ENCODE peak calls at places on chromosomes 2 and 18, in eight cellular contexts. One of them, this sample, is unnamed.

GRCh38 chr18:67599277-67599676 is 82.8 kb upstream of the DSEL start:
- DNase-seq in fibroblast of pulmonary artery: peak; percentile 42
- DNase-seq in HCT116: no peak
- DNase-seq in Peyer's patch: no peak
- DNase-seq in A549: no peak
- DNase-seq in A673: peak; percentile 25
- DNase-seq in tibial artery: no peak
- DNase-seq in skeletal muscle cell: peak; percentile 28
- DNase-seq in this sample: no peak

GRCh38 chr2:238841542-238842181 is 6.2 kb upstream of the TWIST2 start:
- DNase-seq in fibroblast of pulmonary artery: peak; percentile 18
- DNase-seq in HCT116: no peak
- DNase-seq in Peyer's patch: no peak
- DNase-seq in A549: no peak
- DNase-seq in A673: peak; percentile 54
- DNase-seq in tibial artery: no peak
- DNase-seq in skeletal muscle cell: no peak
- DNase-seq in this sample: no peak

GRCh38 chr18:76328145-76328544 is 166.9 kb downstream of the ZNF516 start:
- DNase-seq in fibroblast of pulmonary artery: no peak
- DNase-seq in HCT116: no peak
- DNase-seq in Peyer's patch: no peak
- DNase-seq in A549: no peak
- DNase-seq in A673: no peak
- DNase-seq in tibial artery: no peak
- DNase-seq in skeletal muscle cell: no peak
- DNase-seq in this sample: no peak

GRCh38 chr2:217988014-217988839 is 14.6 kb downstream of the TNS1 start:
- DNase-seq in fibroblast of pulmonary artery: peak; percentile 80
- DNase-seq in HCT116: peak; percentile 78
- DNase-seq in Peyer's patch: peak; percentile 71
- DNase-seq in A549: peak; percentile 61
- DNase-seq in A673: peak; percentile 73
- DNase-seq in tibial artery: peak; percentile 87
- DNase-seq in skeletal muscle cell: no peak
- DNase-seq in this sample: peak; percentile 14

GRCh38 chr2:47401789-47402554 is 984 bp upstream of the MSH2 start:
- DNase-seq in fibroblast of pulmonary artery: no peak
- DNase-seq in HCT116: no peak
- DNase-seq in Peyer's patch: no peak
- DNase-seq in A549: no peak
- DNase-seq in A673: no peak
- DNase-seq in tibial artery: no peak
- DNase-seq in skeletal muscle cell: no peak
- DNase-seq in this sample: no peak

GRCh38 chr2:30278419-30278818 is 47.1 kb downstream of the LBH start:
- DNase-seq in fibroblast of pulmonary artery: no peak
- DNase-seq in HCT116: no peak
- DNase-seq in Peyer's patch: no peak
- DNase-seq in A549: no peak
- DNase-seq in A673: no peak
- DNase-seq in tibial artery: no peak
- DNase-seq in skeletal muscle cell: no peak
- DNase-seq in this sample: no peak

GRCh38 chr2:219344756-219345458 is 12.4 kb upstream of the RESP18 start:
- DNase-seq in fibroblast of pulmonary artery: peak; percentile 66
- DNase-seq in HCT116: no peak
- DNase-seq in Peyer's patch: no peak
- DNase-seq in A549: no peak
- DNase-seq in A673: peak; percentile 15
- DNase-seq in tibial artery: peak; percentile 77
- DNase-seq in skeletal muscle cell: no peak
- DNase-seq in this sample: no peak

GRCh38 chr2:189709761-189710160 is 35.3 kb downstream of the ANKAR start:
- DNase-seq in fibroblast of pulmonary artery: no peak
- DNase-seq in HCT116: no peak
- DNase-seq in Peyer's patch: no peak
- DNase-seq in A549: no peak
- DNase-seq in A673: no peak
- DNase-seq in tibial artery: no peak
- DNase-seq in skeletal muscle cell: no peak
- DNase-seq in this sample: no peak

GRCh38 chr2:229330952-229331351 is 59.9 kb upstream of the PID1 start:
- DNase-seq in fibroblast of pulmonary artery: no peak
- DNase-seq in HCT116: no peak
- DNase-seq in Peyer's patch: no peak
- DNase-seq in A549: no peak
- DNase-seq in A673: no peak
- DNase-seq in tibial artery: peak; percentile 48
- DNase-seq in skeletal muscle cell: no peak
- DNase-seq in this sample: no peak

GRCh38 chr2:24831736-24832421 is 38.7 kb downstream of the CENPO start:
- DNase-seq in fibroblast of pulmonary artery: no peak
- DNase-seq in HCT116: no peak
- DNase-seq in Peyer's patch: peak; percentile 44
- DNase-seq in A549: no peak
- DNase-seq in A673: no peak
- DNase-seq in tibial artery: no peak
- DNase-seq in skeletal muscle cell: no peak
- DNase-seq in this sample: no peak

GRCh38 chr2:177983183-177983788 is 89.3 kb downstream of the PDE11A start:
- DNase-seq in fibroblast of pulmonary artery: peak; percentile 67
- DNase-seq in HCT116: peak; percentile 34
- DNase-seq in Peyer's patch: no peak
- DNase-seq in A549: peak; percentile 48
- DNase-seq in A673: peak; percentile 73
- DNase-seq in tibial artery: no peak
- DNase-seq in skeletal muscle cell: no peak
- DNase-seq in this sample: no peak

GRCh38 chr2:144942516-144943256 is 422.8 kb upstream of the ZEB2 start:
- DNase-seq in fibroblast of pulmonary artery: peak; percentile 75
- DNase-seq in HCT116: no peak
- DNase-seq in Peyer's patch: peak; percentile 61
- DNase-seq in A549: peak; percentile 26
- DNase-seq in A673: peak; percentile 55
- DNase-seq in tibial artery: no peak
- DNase-seq in skeletal muscle cell: no peak
- DNase-seq in this sample: no peak

GRCh38 chr18:2223394-2223793 is 347.9 kb downstream of the METTL4 start:
- DNase-seq in fibroblast of pulmonary artery: peak; percentile 71
- DNase-seq in HCT116: no peak
- DNase-seq in Peyer's patch: no peak
- DNase-seq in A549: no peak
- DNase-seq in A673: no peak
- DNase-seq in tibial artery: no peak
- DNase-seq in skeletal muscle cell: no peak
- DNase-seq in this sample: no peak

GRCh38 chr2:186594001-186594722 is 4.3 kb downstream of the ITGAV start:
- DNase-seq in fibroblast of pulmonary artery: no peak
- DNase-seq in HCT116: no peak
- DNase-seq in Peyer's patch: no peak
- DNase-seq in A549: no peak
- DNase-seq in A673: no peak
- DNase-seq in tibial artery: no peak
- DNase-seq in skeletal muscle cell: no peak
- DNase-seq in this sample: no peak

GRCh38 chr2:48249093-48249492 is 280.9 kb upstream of the STON1 start:
- DNase-seq in fibroblast of pulmonary artery: peak; percentile 53
- DNase-seq in HCT116: no peak
- DNase-seq in Peyer's patch: no peak
- DNase-seq in A549: no peak
- DNase-seq in A673: no peak
- DNase-seq in tibial artery: no peak
- DNase-seq in skeletal muscle cell: peak; percentile 23
- DNase-seq in this sample: no peak

GRCh38 chr18:31402026-31402373 is 25.4 kb downstream of the DSG4 start:
- DNase-seq in fibroblast of pulmonary artery: no peak
- DNase-seq in HCT116: no peak
- DNase-seq in Peyer's patch: no peak
- DNase-seq in A549: no peak
- DNase-seq in A673: no peak
- DNase-seq in tibial artery: no peak
- DNase-seq in skeletal muscle cell: no peak
- DNase-seq in this sample: no peak

GRCh38 chr2:83160571-83160970 is 1298.5 kb downstream of the SUCLG1 start:
- DNase-seq in fibroblast of pulmonary artery: no peak
- DNase-seq in HCT116: no peak
- DNase-seq in Peyer's patch: no peak
- DNase-seq in A549: no peak
- DNase-seq in A673: no peak
- DNase-seq in tibial artery: no peak
- DNase-seq in skeletal muscle cell: no peak
- DNase-seq in this sample: no peak

GRCh38 chr2:33272001-33272400 is 204.4 kb upstream of the RASGRP3 start:
- DNase-seq in fibroblast of pulmonary artery: no peak
- DNase-seq in HCT116: no peak
- DNase-seq in Peyer's patch: no peak
- DNase-seq in A549: no peak
- DNase-seq in A673: no peak
- DNase-seq in tibial artery: no peak
- DNase-seq in skeletal muscle cell: no peak
- DNase-seq in this sample: peak; percentile 10

GRCh38 chr2:35946431-35946991 is 409.1 kb upstream of the CRIM1 start:
- DNase-seq in fibroblast of pulmonary artery: no peak
- DNase-seq in HCT116: no peak
- DNase-seq in Peyer's patch: no peak
- DNase-seq in A549: no peak
- DNase-seq in A673: no peak
- DNase-seq in tibial artery: no peak
- DNase-seq in skeletal muscle cell: no peak
- DNase-seq in this sample: no peak

GRCh38 chr2:47040662-47041061 is 114.4 kb downstream of the STPG4 start:
- DNase-seq in fibroblast of pulmonary artery: no peak
- DNase-seq in HCT116: no peak
- DNase-seq in Peyer's patch: no peak
- DNase-seq in A549: no peak
- DNase-seq in A673: no peak
- DNase-seq in tibial artery: no peak
- DNase-seq in skeletal muscle cell: no peak
- DNase-seq in this sample: no peak

GRCh38 chr2:148022882-148023281 is 2.0 kb downstream of the MBD5 start:
- DNase-seq in fibroblast of pulmonary artery: no peak
- DNase-seq in HCT116: no peak
- DNase-seq in Peyer's patch: no peak
- DNase-seq in A549: no peak
- DNase-seq in A673: no peak
- DNase-seq in tibial artery: no peak
- DNase-seq in skeletal muscle cell: no peak
- DNase-seq in this sample: no peak
- H3K4me3 ChIP-seq in fibroblast of pulmonary artery: peak overlapping the region; percentile 95
- H3K4me3 ChIP-seq in HCT116: no peak overlapping the region
- H3K4me3 ChIP-seq in Peyer's patch: no peak overlapping the region
- H3K4me3 ChIP-seq in A549: no peak overlapping the region
- H3K4me3 ChIP-seq in A673: peak overlapping the region; percentile 70
- H3K4me3 ChIP-seq in tibial artery: no peak overlapping the region
- H3K4me3 ChIP-seq in skeletal muscle cell: peak overlapping the region; percentile 70
- H3K4me3 ChIP-seq in this sample: peak overlapping the region; percentile 83

DNA sequence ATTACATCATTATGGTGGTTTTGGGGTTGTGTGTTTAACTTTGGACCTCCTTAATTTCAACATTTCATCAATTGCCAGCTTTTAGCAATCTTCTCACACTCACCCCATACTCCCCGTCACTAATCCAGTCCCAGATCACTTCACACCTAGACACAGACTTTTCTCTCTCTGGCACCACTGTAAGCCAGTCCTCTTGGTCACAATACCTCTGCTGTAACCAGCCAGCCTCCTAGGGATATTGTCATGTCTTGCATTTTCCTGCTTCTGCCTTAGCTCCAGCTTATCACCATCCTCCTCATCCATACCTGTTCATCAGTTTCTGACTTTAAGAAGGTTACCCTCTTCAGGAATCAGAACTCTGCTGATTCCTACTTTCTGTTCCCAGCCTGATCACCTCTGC is 1.6 kb upstream of the STK17B start:
- DNase-seq in fibroblast of pulmonary artery: no peak
- DNase-seq in HCT116: no peak
- DNase-seq in Peyer's patch: no peak
- DNase-seq in A549: no peak
- DNase-seq in A673: no peak
- DNase-seq in tibial artery: no peak
- DNase-seq in skeletal muscle cell: no peak
- DNase-seq in this sample: no peak
- H3K4me3 ChIP-seq in fibroblast of pulmonary artery: no peak overlapping the region
- H3K4me3 ChIP-seq in HCT116: no peak overlapping the region
- H3K4me3 ChIP-seq in Peyer's patch: no peak overlapping the region
- H3K4me3 ChIP-seq in A549: no peak overlapping the region
- H3K4me3 ChIP-seq in A673: no peak overlapping the region
- H3K4me3 ChIP-seq in tibial artery: no peak overlapping the region
- H3K4me3 ChIP-seq in skeletal muscle cell: no peak overlapping the region
- H3K4me3 ChIP-seq in this sample: peak overlapping the region; percentile 90

GRCh38 chr18:61702007-61702406 is 190.8 kb downstream of the RNF152 start:
- DNase-seq in fibroblast of pulmonary artery: peak; percentile 66
- DNase-seq in HCT116: no peak
- DNase-seq in Peyer's patch: no peak
- DNase-seq in A549: no peak
- DNase-seq in A673: no peak
- DNase-seq in tibial artery: no peak
- DNase-seq in skeletal muscle cell: peak; percentile 56
- DNase-seq in this sample: no peak
- H3K4me3 ChIP-seq in fibroblast of pulmonary artery: no peak overlapping the region
- H3K4me3 ChIP-seq in HCT116: no peak overlapping the region
- H3K4me3 ChIP-seq in Peyer's patch: no peak overlapping the region
- H3K4me3 ChIP-seq in A549: no peak overlapping the region
- H3K4me3 ChIP-seq in A673: no peak overlapping the region
- H3K4me3 ChIP-seq in tibial artery: no peak overlapping the region
- H3K4me3 ChIP-seq in skeletal muscle cell: no peak overlapping the region
- H3K4me3 ChIP-seq in this sample: no peak overlapping the region

DNA sequence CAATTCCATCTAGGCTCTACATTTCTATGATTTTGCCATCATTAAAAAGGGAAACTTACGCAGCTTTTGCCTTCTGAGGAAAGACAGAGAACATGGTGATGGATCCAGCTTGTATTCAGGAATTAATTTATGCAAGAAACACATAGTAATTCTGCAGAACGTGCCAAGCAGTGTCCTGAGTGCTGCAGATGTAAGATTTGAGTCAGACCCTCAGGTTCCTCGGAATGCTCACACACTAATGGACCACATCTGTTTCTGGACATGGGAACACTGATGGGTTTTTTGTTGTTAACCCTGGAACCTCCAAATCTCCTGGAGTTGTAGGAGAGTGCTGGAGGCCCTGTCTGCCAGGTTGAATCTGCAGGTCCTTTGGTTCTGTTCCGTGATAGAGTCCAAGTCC is 132.9 kb downstream of the SETBP1 start:
- DNase-seq in fibroblast of pulmonary artery: no peak
- DNase-seq in HCT116: no peak
- DNase-seq in Peyer's patch: no peak
- DNase-seq in A549: no peak
- DNase-seq in A673: no peak
- DNase-seq in tibial artery: no peak
- DNase-seq in skeletal muscle cell: no peak
- DNase-seq in this sample: no peak
- H3K4me3 ChIP-seq in fibroblast of pulmonary artery: no peak overlapping the region
- H3K4me3 ChIP-seq in HCT116: no peak overlapping the region
- H3K4me3 ChIP-seq in Peyer's patch: no peak overlapping the region
- H3K4me3 ChIP-seq in A549: no peak overlapping the region
- H3K4me3 ChIP-seq in A673: no peak overlapping the region
- H3K4me3 ChIP-seq in tibial artery: no peak overlapping the region
- H3K4me3 ChIP-seq in skeletal muscle cell: no peak overlapping the region
- H3K4me3 ChIP-seq in this sample: no peak overlapping the region

GRCh38 chr2:237698338-237698694 is 70.9 kb downstream of the LRRFIP1 start:
- DNase-seq in fibroblast of pulmonary artery: no peak
- DNase-seq in HCT116: no peak
- DNase-seq in Peyer's patch: no peak
- DNase-seq in A549: no peak
- DNase-seq in A673: no peak
- DNase-seq in tibial artery: no peak
- DNase-seq in skeletal muscle cell: no peak
- DNase-seq in this sample: no peak
- H3K4me3 ChIP-seq in fibroblast of pulmonary artery: no peak overlapping the region
- H3K4me3 ChIP-seq in HCT116: no peak overlapping the region
- H3K4me3 ChIP-seq in Peyer's patch: no peak overlapping the region
- H3K4me3 ChIP-seq in A549: no peak overlapping the region
- H3K4me3 ChIP-seq in A673: no peak overlapping the region
- H3K4me3 ChIP-seq in tibial artery: no peak overlapping the region
- H3K4me3 ChIP-seq in skeletal muscle cell: no peak overlapping the region
- H3K4me3 ChIP-seq in this sample: peak overlapping the region; percentile 84

This sample was measured in CD4-positive, CD25-positive, alpha-beta regulatory T cell.